ENCODE peak calls at places on chromosome X, in six cellular contexts. One of them, this sample, is unnamed. For H3K27me3, the result is how much of the 10 kb centered on the place peaks cover.

GRCh38 chrX:23784487-23785301 is 1.7 kb downstream of the SAT1 start:
- DNase-seq in HepG2: no peak
- DNase-seq in HCT116: no peak
- DNase-seq in SK-N-SH: no peak
- DNase-seq in K562: peak
- DNase-seq in H1: no peak
- DNase-seq in this sample: no peak

GRCh38 chrX:135112096-135112729 is 8.1 kb downstream of the ETDB start:
- DNase-seq in K562: peak
- DNase-seq in H1: peak
- DNase-seq in HCT116: peak
- DNase-seq in HepG2: no peak
- DNase-seq in SK-N-SH: peak
- DNase-seq in this sample: peak

GRCh38 chrX:106955004-106955772 is 35.0 kb downstream of the CLDN2 start:
- DNase-seq in HepG2: peak
- DNase-seq in HCT116: no peak
- DNase-seq in H1: no peak
- DNase-seq in K562: no peak
- DNase-seq in SK-N-SH: peak
- DNase-seq in this sample: no peak

GRCh38 chrX:10756365-10756915 is 136.1 kb upstream of the MID1 start:
- DNase-seq in H1: no peak
- DNase-seq in HCT116: peak
- DNase-seq in K562: no peak
- DNase-seq in HepG2: no peak
- DNase-seq in SK-N-SH: no peak
- DNase-seq in this sample: no peak

GRCh38 chrX:17596546-17597205 is 140.6 kb upstream of the SCML1 start:
- DNase-seq in K562: no peak
- DNase-seq in SK-N-SH: no peak
- DNase-seq in HCT116: no peak
- DNase-seq in HepG2: no peak
- DNase-seq in H1: no peak
- DNase-seq in this sample: no peak

GRCh38 chrX:69231903-69232302 is 66.7 kb upstream of the PJA1 start:
- DNase-seq in SK-N-SH: no peak
- DNase-seq in H1: no peak
- DNase-seq in HCT116: no peak
- DNase-seq in K562: no peak
- DNase-seq in HepG2: no peak
- DNase-seq in this sample: no peak

GRCh38 chrX:68511255-68511654 is 12.4 kb downstream of the YIPF6 start:
- DNase-seq in K562: peak
- DNase-seq in H1: no peak
- DNase-seq in HepG2: peak
- DNase-seq in HCT116: no peak
- DNase-seq in SK-N-SH: peak
- DNase-seq in this sample: no peak

GRCh38 chrX:154658187-154658586 is 4.8 kb upstream of the CTAG2 start:
- DNase-seq in HCT116: no peak
- DNase-seq in H1: no peak
- DNase-seq in SK-N-SH: no peak
- DNase-seq in K562: no peak
- DNase-seq in HepG2: no peak
- DNase-seq in this sample: no peak

GRCh38 chrX:9747644-9748043 is 18.0 kb downstream of the GPR143 start:
- DNase-seq in HCT116: no peak
- DNase-seq in K562: no peak
- DNase-seq in HepG2: no peak
- DNase-seq in H1: no peak
- DNase-seq in SK-N-SH: no peak
- DNase-seq in this sample: no peak

GRCh38 chrX:110415440-110416167 is 57.0 kb downstream of the RTL9 start:
- DNase-seq in H1: no peak
- DNase-seq in K562: no peak
- DNase-seq in SK-N-SH: no peak
- DNase-seq in HCT116: no peak
- DNase-seq in HepG2: no peak
- DNase-seq in this sample: no peak

GRCh38 chrX:22340022-22340616 is 67.4 kb downstream of the CBLL2 start:
- DNase-seq in H1: no peak
- DNase-seq in HCT116: no peak
- DNase-seq in SK-N-SH: no peak
- DNase-seq in HepG2: no peak
- DNase-seq in K562: no peak
- DNase-seq in this sample: no peak

GRCh38 chrX:70096052-70096451 is 33.8 kb downstream of the OTUD6A start:
- DNase-seq in SK-N-SH: no peak
- DNase-seq in K562: peak
- DNase-seq in HepG2: peak
- DNase-seq in HCT116: peak
- DNase-seq in H1: no peak
- DNase-seq in this sample: no peak

GRCh38 chrX:72395252-72395651 is 89.5 kb upstream of the CITED1 start:
- DNase-seq in H1: no peak
- DNase-seq in HepG2: no peak
- DNase-seq in HCT116: no peak
- DNase-seq in SK-N-SH: no peak
- DNase-seq in K562: no peak
- DNase-seq in this sample: no peak

GRCh38 chrX:70762285-70762684 is 146.2 kb downstream of the TEX11 start:
- DNase-seq in HepG2: no peak
- DNase-seq in H1: no peak
- DNase-seq in SK-N-SH: no peak
- DNase-seq in HCT116: peak
- DNase-seq in K562: no peak
- DNase-seq in this sample: no peak

GRCh38 chrX:21374163-21374993 is at the start of gene CNKSR2:
- DNase-seq in SK-N-SH: peak
- DNase-seq in K562: no peak
- DNase-seq in HepG2: no peak
- DNase-seq in HCT116: no peak
- DNase-seq in H1: peak
- DNase-seq in this sample: no peak

GRCh38 chrX:23008431-23009099 is 8.8 kb downstream of the DDX53 start:
- DNase-seq in H1: no peak
- DNase-seq in HepG2: peak
- DNase-seq in K562: no peak
- DNase-seq in SK-N-SH: peak
- DNase-seq in HCT116: peak
- DNase-seq in this sample: peak

GRCh38 chrX:46630141-46630540 is 56.6 kb downstream of the CHST7 start:
- DNase-seq in HCT116: no peak
- DNase-seq in HepG2: no peak
- DNase-seq in SK-N-SH: no peak
- DNase-seq in K562: no peak
- DNase-seq in H1: no peak
- DNase-seq in this sample: no peak

GRCh38 chrX:45196701-45197100 is 4.0 kb downstream of the DIPK2B start:
- DNase-seq in H1: no peak
- DNase-seq in K562: no peak
- DNase-seq in HepG2: no peak
- DNase-seq in HCT116: no peak
- DNase-seq in SK-N-SH: no peak
- DNase-seq in this sample: no peak

GRCh38 chrX:129958814-129959492 is 23.5 kb upstream of the BCORL1 start:
- DNase-seq in HCT116: no peak
- DNase-seq in HepG2: no peak
- DNase-seq in SK-N-SH: no peak
- DNase-seq in H1: no peak
- DNase-seq in K562: no peak
- DNase-seq in this sample: no peak

GRCh38 chrX:129959493-129959832 is 23.0 kb upstream of the BCORL1 start:
- DNase-seq in K562: peak
- DNase-seq in H1: no peak
- DNase-seq in HCT116: no peak
- DNase-seq in HepG2: no peak
- DNase-seq in SK-N-SH: no peak
- DNase-seq in this sample: no peak

GRCh38 chrX:129965166-129965565 is 17.3 kb upstream of the BCORL1 start:
- DNase-seq in SK-N-SH: no peak
- DNase-seq in HCT116: no peak
- DNase-seq in HepG2: no peak
- DNase-seq in K562: no peak
- DNase-seq in H1: no peak
- DNase-seq in this sample: no peak

GRCh38 chrX:129963729-129964128 is 18.7 kb upstream of the BCORL1 start:
- DNase-seq in HCT116: no peak
- DNase-seq in HepG2: no peak
- DNase-seq in SK-N-SH: no peak
- DNase-seq in K562: no peak
- DNase-seq in H1: no peak
- DNase-seq in this sample: no peak

DNA sequence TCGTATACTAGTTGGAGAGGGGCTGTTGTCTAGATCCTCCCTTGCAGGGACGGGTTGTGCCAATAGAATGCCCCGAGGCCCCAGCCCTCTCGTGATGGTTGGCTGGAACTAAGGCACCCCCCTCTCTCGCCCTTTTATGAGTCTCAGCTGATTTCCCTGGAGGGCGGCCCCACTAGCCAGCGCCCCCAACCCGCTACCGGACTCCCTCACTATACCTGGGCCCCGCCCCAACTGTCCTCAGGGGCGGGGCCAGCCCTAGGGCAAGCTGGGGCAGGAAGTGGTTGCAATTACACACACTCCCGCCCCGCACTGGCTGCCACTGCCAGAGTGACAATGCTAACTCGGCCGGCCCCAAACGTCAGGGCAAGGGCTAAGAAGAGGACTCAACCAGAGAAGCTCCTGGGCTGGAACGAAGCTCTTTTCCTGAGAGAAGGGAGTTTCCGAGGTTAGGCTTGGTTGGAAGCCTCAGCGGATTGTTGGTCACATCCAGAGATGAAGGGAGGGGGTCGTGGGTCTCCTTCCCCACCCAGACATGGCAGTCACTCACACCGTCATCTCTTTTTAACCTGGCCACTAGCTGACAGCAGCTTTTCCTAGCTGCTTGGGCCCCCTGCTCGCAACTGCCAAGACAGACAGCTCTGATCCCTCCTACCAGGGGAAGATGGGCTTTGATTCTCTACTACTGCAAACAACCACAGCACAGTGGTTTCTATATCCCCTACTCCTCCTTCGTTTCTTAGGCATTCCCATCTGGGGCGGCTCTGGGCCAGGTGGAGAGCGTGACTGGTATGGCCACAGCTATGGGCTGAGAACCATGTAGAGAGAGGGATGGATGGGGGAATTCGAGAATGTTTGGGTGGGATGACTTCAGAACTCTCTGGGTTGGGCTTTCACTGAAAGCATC is 21.0 kb upstream of the BCORL1 start:
- DNase-seq in HepG2: peak
- DNase-seq in SK-N-SH: no peak
- DNase-seq in K562: peak
- DNase-seq in H1: peak
- DNase-seq in HCT116: peak
- DNase-seq in this sample: no peak
- TF ChIP-seq SIN3A in HepG2: no peak
- TF ChIP-seq SIN3A in SK-N-SH: no peak
- TF ChIP-seq SIN3A in K562: no peak
- TF ChIP-seq SIN3A in H1: no peak
- TF ChIP-seq SIN3A in HCT116: no peak
- TF ChIP-seq SIN3A in this sample: no peak

GRCh38 chrX:1167918-1168481 is 44.4 kb downstream of the CRLF2 start:
- DNase-seq in K562: no peak
- DNase-seq in HepG2: no peak
- DNase-seq in HCT116: no peak
- DNase-seq in H1: no peak
- DNase-seq in SK-N-SH: no peak
- DNase-seq in this sample: no peak

GRCh38 chrX:1167466-1167865 is 45.0 kb downstream of the CRLF2 start:
- DNase-seq in K562: no peak
- DNase-seq in HepG2: no peak
- DNase-seq in SK-N-SH: no peak
- DNase-seq in HCT116: no peak
- DNase-seq in H1: peak
- DNase-seq in this sample: no peak

GRCh38 chrX:1169198-1169597 is 43.3 kb downstream of the CRLF2 start:
- DNase-seq in HCT116: no peak
- DNase-seq in K562: no peak
- DNase-seq in H1: no peak
- DNase-seq in HepG2: no peak
- DNase-seq in SK-N-SH: no peak
- DNase-seq in this sample: no peak

GRCh38 chrX:1172496-1172895 is 40.0 kb downstream of the CRLF2 start:
- DNase-seq in HepG2: no peak
- DNase-seq in K562: no peak
- DNase-seq in H1: peak
- DNase-seq in HCT116: no peak
- DNase-seq in SK-N-SH: no peak
- DNase-seq in this sample: no peak

GRCh38 chrX:1170243-1170642 is 42.2 kb downstream of the CRLF2 start:
- DNase-seq in SK-N-SH: no peak
- DNase-seq in HCT116: no peak
- DNase-seq in H1: peak
- DNase-seq in K562: no peak
- DNase-seq in HepG2: no peak
- DNase-seq in this sample: no peak
- H3K27me3 ChIP-seq in SK-N-SH: under half
- H3K27me3 ChIP-seq in HCT116: under half
- H3K27me3 ChIP-seq in H1: under half
- H3K27me3 ChIP-seq in K562: under half
- H3K27me3 ChIP-seq in HepG2: under half
- H3K27me3 ChIP-seq in this sample: under half

GRCh38 chrX:148874621-148875020 is 374.2 kb downstream of the AFF2 start:
- DNase-seq in H1: no peak
- DNase-seq in K562: no peak
- DNase-seq in HepG2: no peak
- DNase-seq in SK-N-SH: no peak
- DNase-seq in HCT116: no peak
- DNase-seq in this sample: no peak

GRCh38 chrX:148872881-148873280 is 372.5 kb downstream of the AFF2 start:
- DNase-seq in H1: no peak
- DNase-seq in SK-N-SH: no peak
- DNase-seq in K562: no peak
- DNase-seq in HCT116: no peak
- DNase-seq in HepG2: no peak
- DNase-seq in this sample: no peak

GRCh38 chrX:148878371-148878770 is 378.0 kb downstream of the AFF2 start:
- DNase-seq in HCT116: no peak
- DNase-seq in K562: no peak
- DNase-seq in HepG2: no peak
- DNase-seq in H1: no peak
- DNase-seq in SK-N-SH: no peak
- DNase-seq in this sample: no peak
- TF ChIP-seq SIN3A in HCT116: no peak
- TF ChIP-seq SIN3A in K562: no peak
- TF ChIP-seq SIN3A in HepG2: no peak
- TF ChIP-seq SIN3A in H1: no peak
- TF ChIP-seq SIN3A in SK-N-SH: no peak
- TF ChIP-seq SIN3A in this sample: no peak

GRCh38 chrX:129511689-129512088 is 11.6 kb downstream of the SMARCA1 start:
- DNase-seq in K562: no peak
- DNase-seq in SK-N-SH: no peak
- DNase-seq in H1: no peak
- DNase-seq in HepG2: peak
- DNase-seq in HCT116: no peak
- DNase-seq in this sample: no peak

GRCh38 chrX:129512409-129512808 is 10.9 kb downstream of the SMARCA1 start:
- DNase-seq in H1: no peak
- DNase-seq in SK-N-SH: no peak
- DNase-seq in K562: no peak
- DNase-seq in HepG2: no peak
- DNase-seq in HCT116: no peak
- DNase-seq in this sample: no peak

GRCh38 chrX:129520151-129520550 is 3.1 kb downstream of the SMARCA1 start:
- DNase-seq in H1: no peak
- DNase-seq in HepG2: peak
- DNase-seq in K562: no peak
- DNase-seq in SK-N-SH: no peak
- DNase-seq in HCT116: no peak
- DNase-seq in this sample: no peak

GRCh38 chrX:129516402-129516801 is 6.9 kb downstream of the SMARCA1 start:
- DNase-seq in H1: no peak
- DNase-seq in SK-N-SH: no peak
- DNase-seq in HepG2: no peak
- DNase-seq in HCT116: no peak
- DNase-seq in K562: no peak
- DNase-seq in this sample: no peak
- H3K27me3 ChIP-seq in H1: under half
- H3K27me3 ChIP-seq in SK-N-SH: under half
- H3K27me3 ChIP-seq in HepG2: under half
- H3K27me3 ChIP-seq in HCT116: under half
- H3K27me3 ChIP-seq in K562: under half
- H3K27me3 ChIP-seq in this sample: under half